ENCODE peak calls at places on chromosomes 3 and 15, in four cellular contexts. W, D, N and G are unnamed samples.

GRCh38 chr15:90878660-90879059 is 5.6 kb upstream of the FES start:
- DNase-seq in D (no peak), W (no peak), N (no peak), G (no peak)

GRCh38 chr3:129228891-129229585 is 20.4 kb upstream of the COPG1 start:
- DNase-seq in D (peak; percentile 80), N (no peak), W (no peak), G (no peak)

GRCh38 chr3:118637866-118638265 is 396.8 kb downstream of the IGSF11 start:
- DNase-seq in W (no peak), N (no peak), D (no peak), G (no peak)

GRCh38 chr15:91864669-91865068 is 11.2 kb downstream of the SLCO3A1 start:
- DNase-seq in N (no peak), W (no peak), D (no peak), G (no peak)

GRCh38 chr3:139481116-139481515 is 4.8 kb upstream of the RBP2 start:
- DNase-seq in W (no peak), D (no peak), N (no peak), G (no peak)

GRCh38 chr3:9600597-9600996 is 47.0 kb upstream of the LHFPL4 start:
- DNase-seq in N (peak; percentile 64), D (peak; percentile 21), W (no peak), G (no peak)

GRCh38 chr15:35838422-35839150 is 292.6 kb upstream of the DPH6 start:
- DNase-seq in W (no peak), N (no peak), D (no peak), G (no peak)

GRCh38 chr3:156024904-156025303 is 95.5 kb upstream of the KCNAB1 start:
- DNase-seq in D (peak; percentile 6), W (no peak), N (no peak), G (no peak)

GRCh38 chr3:87867001-87867400 is 191.8 kb downstream of the CGGBP1 start:
- DNase-seq in D (no peak), W (no peak), N (no peak), G (no peak)

GRCh38 chr3:41662288-41662687 is 299.6 kb downstream of the ULK4 start:
- DNase-seq in N (no peak), W (no peak), D (no peak), G (no peak)

GRCh38 chr15:63832620-63833245 is 1.0 kb downstream of the HERC1 start:
- DNase-seq in D (peak; percentile 21), W (no peak), N (no peak), G (no peak)

GRCh38 chr15:66254364-66255292 is 1.1 kb upstream of the MEGF11 start:
- DNase-seq in D (no peak), W (no peak), N (no peak), G (no peak)

GRCh38 chr3:113668015-113668414 is 28.4 kb downstream of the USF3 start:
- DNase-seq in D (peak; percentile 43), N (no peak), W (no peak), G (no peak)

GRCh38 chr3:126121632-126122031 is 37.7 kb upstream of the SLC41A3 start:
- DNase-seq in W (peak; percentile 7), D (no peak), N (no peak), G (no peak)

GRCh38 chr3:113498221-113499005 is 16.5 kb downstream of the SPICE1 start:
- DNase-seq in W (no peak), D (peak; percentile 63), N (no peak), G (no peak)